ENCODE peak calls at places on chromosomes 16 and 17, in nine cellular contexts. U, O, K, M, Y, H, Z, B and V are unnamed samples.

GRCh38 chr16:87310610-87311009 is 6.6 kb downstream of the C16orf95 start:
- DNase-seq in U (no peak), B (no peak), H (no peak), Y (no peak), Z (no peak), M (no peak), O (no peak), K (no peak), V (no peak)

GRCh38 chr16:89022051-89022836 is 45.2 kb upstream of the CBFA2T3 start:
- DNase-seq in H (no peak), O (no peak), Y (peak), K (no peak), Z (no peak), B (no peak), M (no peak), U (no peak), V (no peak)

GRCh38 chr17:70366421-70366820 is 197.1 kb downstream of the KCNJ2 start:
- DNase-seq in U (no peak), B (no peak), O (no peak), H (no peak), K (no peak), M (no peak), Y (no peak), Z (peak), V (no peak)

GRCh38 chr17:82249896-82250581 is 21.2 kb downstream of the SLC16A3 start:
- DNase-seq in Z (no peak), M (no peak), H (no peak), O (no peak), Y (peak), K (no peak), U (no peak), B (no peak), V (no peak)

GRCh38 chr17:31052187-31052889 is 42.4 kb upstream of the NF1 start:
- DNase-seq in Z (no peak), B (peak), O (no peak), M (no peak), K (no peak), U (peak), H (no peak), Y (no peak), V (peak)

GRCh38 chr16:73976661-73977060 is 320.0 kb upstream of the PSMD7 start:
- DNase-seq in B (no peak), Z (no peak), O (peak), H (no peak), Y (no peak), K (no peak), M (no peak), U (no peak), V (no peak)

GRCh38 chr16:55207679-55208294 is 116.2 kb upstream of the IRX6 start:
- DNase-seq in U (no peak), B (no peak), Z (no peak), K (no peak), O (no peak), M (no peak), Y (no peak), H (peak), V (no peak)

GRCh38 chr16:11524098-11524760 is 62.5 kb downstream of the LITAF start:
- DNase-seq in O (no peak), Z (no peak), U (no peak), H (no peak), K (no peak), Y (no peak), B (no peak), M (no peak), V (no peak)

GRCh38 chr17:61946359-61946758 is 18.6 kb upstream of the INTS2 start:
- DNase-seq in U (no peak), B (no peak), H (no peak), Z (no peak), M (no peak), Y (no peak), K (no peak), O (no peak), V (no peak)

GRCh38 chr17:60506312-60506711 is 19.7 kb downstream of the APPBP2 start:
- DNase-seq in O (no peak), M (no peak), B (no peak), H (no peak), Z (peak), K (no peak), Y (no peak), U (peak), V (peak)

GRCh38 chr17:19979917-19980770 is 2.5 kb upstream of the AKAP10 start:
- DNase-seq in H (no peak), U (no peak), O (no peak), B (no peak), M (peak), Y (peak), Z (no peak), K (no peak), V (no peak)

GRCh38 chr17:29243792-29244191 is 2.9 kb upstream of the CRYBA1 start:
- DNase-seq in B (no peak), H (no peak), Z (no peak), K (no peak), U (peak), Y (no peak), M (no peak), O (no peak), V (no peak)

GRCh38 chr16:29821663-29822115 is 1.4 kb downstream of the MVP start:
- DNase-seq in M (no peak), B (no peak), H (no peak), U (peak), O (no peak), Z (no peak), K (no peak), Y (no peak), V (peak)

GRCh38 chr17:41308251-41308917 is 725 bp downstream of the KRTAP16-1 start:
- DNase-seq in U (no peak), Z (peak), B (no peak), M (no peak), Y (peak), O (peak), K (peak), H (peak), V (peak)

GRCh38 chr17:282000-282911 is 70.4 kb downstream of the RPH3AL start:
- DNase-seq in H (no peak), O (no peak), U (no peak), Z (no peak), M (no peak), B (no peak), K (no peak), Y (peak), V (no peak)

GRCh38 chr17:33562792-33563191 is 269.7 kb upstream of the ASIC2 start:
- DNase-seq in Z (no peak), M (no peak), O (no peak), Y (no peak), H (no peak), K (no peak), U (no peak), B (no peak), V (no peak)

GRCh38 chr16:25210758-25211157 is 6.0 kb upstream of the AQP8 start:
- DNase-seq in M (no peak), U (peak), O (no peak), Y (no peak), K (no peak), H (no peak), Z (no peak), B (no peak), V (peak)

GRCh38 chr16:79608976-79609375 is 8.4 kb upstream of the MAF start:
- DNase-seq in K (no peak), H (no peak), Z (no peak), M (no peak), B (no peak), Y (no peak), U (no peak), O (no peak), V (no peak)

GRCh38 chr17:31074772-31075538 is 19.8 kb upstream of the NF1 start:
- DNase-seq in B (no peak), H (no peak), K (no peak), O (no peak), Y (no peak), Z (no peak), U (peak), M (no peak), V (peak)

GRCh38 chr17:72455562-72455961 is 334.7 kb downstream of the SOX9 start:
- DNase-seq in O (no peak), M (no peak), Y (no peak), B (no peak), H (no peak), K (no peak), Z (no peak), U (no peak), V (no peak)

GRCh38 chr17:15351925-15352324 is 10.5 kb upstream of the TEKT3 start:
- DNase-seq in K (no peak), Z (no peak), M (no peak), Y (no peak), O (no peak), U (peak), B (peak), H (no peak), V (peak)

GRCh38 chr16:69106491-69107291 is 1.2 kb downstream of the HAS3 start:
- DNase-seq in K (no peak), U (no peak), H (no peak), M (no peak), Y (no peak), Z (no peak), B (no peak), O (no peak), V (no peak)

GRCh38 chr17:29590979-29591736 is 1.7 kb upstream of the GIT1 start:
- DNase-seq in M (peak), B (no peak), K (no peak), Z (peak), U (peak), H (peak), Y (peak), O (peak), V (peak)

GRCh38 chr17:80877829-80878303 is 113.8 kb upstream of the CHMP6 start:
- DNase-seq in Y (peak), M (no peak), K (no peak), U (no peak), H (no peak), O (no peak), B (no peak), Z (no peak), V (no peak)

GRCh38 chr16:17431904-17432625 is 38.7 kb downstream of the XYLT1 start:
- DNase-seq in H (no peak), M (no peak), Z (no peak), U (no peak), K (no peak), O (no peak), Y (no peak), B (no peak), V (no peak)

GRCh38 chr16:69217433-69217832 is 30.5 kb downstream of the SNTB2 start:
- DNase-seq in K (no peak), O (no peak), B (no peak), H (no peak), U (peak), Y (no peak), Z (no peak), M (no peak), V (peak)

GRCh38 chr16:27109666-27110523 is 43.2 kb downstream of the C16orf82 start:
- DNase-seq in O (peak), M (peak), Y (peak), Z (peak), K (peak), U (peak), B (peak), H (peak), V (peak)

GRCh38 chr17:77125432-77125901 is 15.3 kb upstream of the SEC14L1 start:
- DNase-seq in H (no peak), U (peak), M (no peak), O (peak), Z (no peak), B (peak), K (no peak), Y (no peak), V (peak)

GRCh38 chr16:3022697-3023414 is 886 bp downstream of the HCFC1R1 start:
- DNase-seq in O (peak), B (peak), Y (no peak), M (peak), U (peak), K (no peak), H (no peak), Z (no peak), V (peak)

GRCh38 chr16:64478258-64478906 is 643.5 kb downstream of the CDH11 start:
- DNase-seq in M (no peak), O (no peak), H (no peak), B (peak), Z (no peak), K (no peak), Y (no peak), U (peak), V (peak)

GRCh38 chr16:3119701-3120408 is 7.5 kb downstream of the ZNF205 start:
- DNase-seq in H (no peak), Y (peak), M (no peak), B (no peak), O (no peak), Z (no peak), K (no peak), U (no peak), V (no peak)

GRCh38 chr17:71405101-71405500 is 715.7 kb upstream of the SOX9 start:
- DNase-seq in Y (no peak), M (no peak), H (no peak), U (no peak), Z (no peak), O (no peak), B (no peak), K (no peak), V (peak)

GRCh38 chr16:22843856-22844255 is 29.9 kb downstream of the HS3ST2 start:
- DNase-seq in Y (no peak), Z (no peak), H (no peak), M (no peak), B (no peak), U (no peak), K (no peak), O (no peak), V (no peak)

GRCh38 chr16:66457888-66458287 is 30.8 kb downstream of the BEAN1 start:
- DNase-seq in Y (no peak), U (peak), H (no peak), Z (no peak), M (no peak), O (no peak), B (peak), K (no peak), V (peak)

GRCh38 chr16:72836181-72836580 is 211.7 kb downstream of the ZFHX3 start:
- DNase-seq in Z (no peak), M (no peak), O (no peak), H (no peak), U (no peak), K (no peak), Y (no peak), B (no peak), V (no peak)

GRCh38 chr17:65198653-65199382 is 61.6 kb downstream of the RGS9 start:
- DNase-seq in U (peak), Y (no peak), K (no peak), H (peak), Z (peak), O (peak), B (no peak), M (peak), V (peak)

GRCh38 chr17:47981462-47981861 is 10.5 kb downstream of the CDK5RAP3 start:
- DNase-seq in U (no peak), B (no peak), M (no peak), Z (no peak), K (no peak), H (no peak), Y (no peak), O (no peak), V (no peak)

GRCh38 chr16:12723681-12724080 is 80.0 kb downstream of the CPPED1 start:
- DNase-seq in B (no peak), O (no peak), K (no peak), H (no peak), Z (no peak), Y (no peak), M (no peak), U (no peak), V (peak)

GRCh38 chr16:12091569-12092346 is 115.2 kb downstream of the SNX29 start:
- DNase-seq in U (no peak), K (no peak), M (no peak), Y (peak), Z (no peak), B (no peak), O (no peak), H (no peak), V (no peak)